ENCODE peak calls at places on chromosomes 7 and 10, in four cellular contexts. W is astrocyte of the spinal cord, J is lower lobe of right lung, G is epithelial cell of esophagus. F is an unnamed sample.
A peak's percentile ranks its signal among the peaks of the same experiment; 100 is the strongest.

GRCh38 chr10:23157239-23157661 is 34.9 kb upstream of the PTF1A start:
- DNase-seq in W (no peak), J (no peak), G (no peak), F (peak; percentile 27)

GRCh38 chr7:40763319-40764287 is 628.8 kb downstream of the SUGCT start:
- DNase-seq in W (peak; percentile 46), J (no peak), G (peak; percentile 7), F (no peak)

GRCh38 chr7:76396039-76396732 is 13.3 kb downstream of the SSC4D start:
- DNase-seq in W (no peak), J (no peak), G (no peak), F (no peak)

GRCh38 chr10:96268341-96268909 is 2.9 kb downstream of the BLNK start:
- DNase-seq in W (no peak), J (no peak), G (no peak), F (no peak)

GRCh38 chr10:131921191-131921590 is 20.4 kb downstream of the PPP2R2D start:
- DNase-seq in W (no peak), J (no peak), G (peak; percentile 87), F (peak; percentile 55)

GRCh38 chr10:95395947-95396449 is 105.2 kb upstream of the PDLIM1 start:
- DNase-seq in W (no peak), J (peak; percentile 72), G (no peak), F (no peak)

GRCh38 chr10:91887075-91887899 is 22.0 kb downstream of the FGFBP3 start:
- DNase-seq in W (peak; percentile 51), J (no peak), G (no peak), F (peak; percentile 54)

GRCh38 chr10:48548531-48549135 is 56.2 kb downstream of the ARHGAP22 start:
- DNase-seq in W (no peak), J (no peak), G (no peak), F (no peak)

GRCh38 chr7:23628370-23628769 is 31.2 kb downstream of the CCDC126 start:
- DNase-seq in W (no peak), J (no peak), G (no peak), F (no peak)

GRCh38 chr7:44379366-44380178 is 54.2 kb upstream of the CAMK2B start:
- DNase-seq in W (no peak), J (no peak), G (peak; percentile 34), F (no peak)

GRCh38 chr7:115975766-115976165 is 54.8 kb downstream of the TFEC start:
- DNase-seq in W (no peak), J (no peak), G (no peak), F (no peak)

GRCh38 chr7:418636-419280 is 100.9 kb downstream of the PDGFA start:
- DNase-seq in W (no peak), J (peak; percentile 36), G (no peak), F (no peak)

GRCh38 chr10:99854860-99855259 is 72.4 kb downstream of the ABCC2 start:
- DNase-seq in W (peak; percentile 85), J (no peak), G (peak; percentile 55), F (no peak)

GRCh38 chr10:29440981-29441380 is 152.1 kb downstream of the LYZL1 start:
- DNase-seq in W (no peak), J (no peak), G (no peak), F (no peak)

GRCh38 chr7:77282897-77283296 is 83.3 kb upstream of the FGL2 start:
- DNase-seq in W (no peak), J (no peak), G (no peak), F (no peak)

GRCh38 chr10:132987671-132988571 is 45.6 kb upstream of the CFAP46 start:
- DNase-seq in W (peak; percentile 69), J (peak; percentile 40), G (no peak), F (no peak)

DNA sequence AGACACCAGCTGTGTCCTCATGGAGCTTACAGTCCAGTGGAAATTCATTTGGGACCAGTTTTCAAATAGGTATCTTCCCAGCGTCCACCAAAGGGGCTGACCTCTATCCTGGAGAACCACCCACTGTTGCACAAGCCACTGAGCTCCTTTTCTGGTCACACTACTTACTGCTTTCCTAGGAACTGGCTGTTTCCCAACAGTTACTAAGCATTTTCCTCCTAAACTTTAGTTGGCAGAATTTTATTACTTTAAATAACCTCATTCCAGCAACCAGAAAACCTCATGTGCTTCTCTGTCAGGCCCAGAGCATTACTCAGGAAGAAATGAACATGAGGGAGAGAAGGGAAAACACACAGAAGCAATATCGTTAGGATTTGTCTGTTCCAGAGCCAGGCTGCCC is 183.1 kb downstream of the GPAM start:
- DNase-seq in W (no peak), J (no peak), G (no peak), F (no peak)
- TF ChIP-seq CTCF in W (no peak), J (no peak), G (no peak), F (no peak)

GRCh38 chr7:156650042-156650441 is 9.5 kb downstream of the RNF32 start:
- DNase-seq in W (no peak), J (no peak), G (peak; percentile 29), F (no peak)
- TF ChIP-seq CTCF in W (peak; percentile 52), J (peak; percentile 31), G (peak; percentile 6), F (peak; percentile 51)

DNA sequence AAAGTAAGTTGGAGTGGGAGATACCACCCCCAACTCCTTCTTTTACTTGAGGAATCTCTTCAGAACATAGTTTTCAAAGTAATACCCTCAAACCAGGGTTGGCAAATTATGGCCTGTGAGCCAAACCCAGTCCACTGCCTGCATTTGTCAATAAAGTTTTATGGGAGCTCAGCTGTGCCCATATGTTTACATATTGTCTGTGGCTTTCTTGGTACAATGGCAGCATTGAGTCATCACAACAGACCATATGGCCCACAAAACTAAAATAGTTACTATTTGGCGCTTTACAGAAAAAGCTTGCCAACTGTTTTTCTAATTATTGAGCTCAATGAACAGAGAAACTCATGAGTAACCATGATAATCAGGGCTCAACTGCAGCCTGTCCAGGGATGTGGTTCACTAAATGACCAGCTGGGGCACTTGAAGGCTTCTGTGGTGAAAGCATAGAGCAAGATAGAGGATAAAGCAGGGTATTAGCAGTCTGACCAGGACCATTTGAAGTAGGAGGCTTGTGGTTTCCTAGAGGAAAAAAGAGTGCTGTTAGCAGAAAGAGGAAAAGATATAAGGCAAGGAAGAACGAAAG is 196.0 kb upstream of the GRB10 start:
- DNase-seq in W (peak; percentile 62), J (no peak), G (no peak), F (no peak)
- TF ChIP-seq CTCF in W (peak; percentile 30), J (no peak), G (no peak), F (no peak)

GRCh38 chr10:60042262-60042661 is 135.9 kb upstream of the CCDC6 start:
- DNase-seq in W (no peak), J (no peak), G (no peak), F (no peak)

GRCh38 chr10:60042959-60043358 is 136.6 kb upstream of the CCDC6 start:
- DNase-seq in W (no peak), J (no peak), G (no peak), F (no peak)

GRCh38 chr10:60044221-60044620 is 137.9 kb upstream of the CCDC6 start:
- DNase-seq in W (peak; percentile 13), J (no peak), G (no peak), F (no peak)

GRCh38 chr10:60043561-60043960 is 137.2 kb upstream of the CCDC6 start:
- DNase-seq in W (no peak), J (no peak), G (no peak), F (no peak)

GRCh38 chr10:60048146-60048545 is 141.8 kb upstream of the CCDC6 start:
- DNase-seq in W (peak; percentile 15), J (no peak), G (peak; percentile 52), F (no peak)
- TF ChIP-seq CTCF in W (peak; percentile 29), J (peak; percentile 20), G (peak; percentile 52), F (no peak)

DNA sequence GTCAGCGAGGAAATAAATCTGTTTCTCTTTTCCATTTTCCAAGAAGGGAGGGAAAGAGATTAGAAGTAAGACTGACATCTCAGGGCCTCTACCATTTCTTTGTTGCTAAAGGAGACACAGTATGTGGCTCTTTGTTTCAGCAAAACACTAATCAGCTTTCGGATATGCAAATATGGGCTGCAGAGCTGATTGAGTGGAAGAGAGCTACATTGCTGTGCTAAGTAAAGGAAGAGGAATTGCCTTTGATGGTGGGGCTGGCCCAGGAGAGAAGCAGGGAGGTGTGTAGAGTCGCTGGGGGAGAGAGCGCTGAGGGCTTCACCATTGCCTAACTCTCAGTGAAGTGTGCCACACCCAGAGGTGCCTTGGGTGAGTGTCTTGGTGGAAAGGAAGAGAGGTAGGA is 284.8 kb downstream of the SDK1 start:
- DNase-seq in W (no peak), J (no peak), G (no peak), F (no peak)
- TF ChIP-seq CTCF in W (no peak), J (no peak), G (no peak), F (no peak)

DNA sequence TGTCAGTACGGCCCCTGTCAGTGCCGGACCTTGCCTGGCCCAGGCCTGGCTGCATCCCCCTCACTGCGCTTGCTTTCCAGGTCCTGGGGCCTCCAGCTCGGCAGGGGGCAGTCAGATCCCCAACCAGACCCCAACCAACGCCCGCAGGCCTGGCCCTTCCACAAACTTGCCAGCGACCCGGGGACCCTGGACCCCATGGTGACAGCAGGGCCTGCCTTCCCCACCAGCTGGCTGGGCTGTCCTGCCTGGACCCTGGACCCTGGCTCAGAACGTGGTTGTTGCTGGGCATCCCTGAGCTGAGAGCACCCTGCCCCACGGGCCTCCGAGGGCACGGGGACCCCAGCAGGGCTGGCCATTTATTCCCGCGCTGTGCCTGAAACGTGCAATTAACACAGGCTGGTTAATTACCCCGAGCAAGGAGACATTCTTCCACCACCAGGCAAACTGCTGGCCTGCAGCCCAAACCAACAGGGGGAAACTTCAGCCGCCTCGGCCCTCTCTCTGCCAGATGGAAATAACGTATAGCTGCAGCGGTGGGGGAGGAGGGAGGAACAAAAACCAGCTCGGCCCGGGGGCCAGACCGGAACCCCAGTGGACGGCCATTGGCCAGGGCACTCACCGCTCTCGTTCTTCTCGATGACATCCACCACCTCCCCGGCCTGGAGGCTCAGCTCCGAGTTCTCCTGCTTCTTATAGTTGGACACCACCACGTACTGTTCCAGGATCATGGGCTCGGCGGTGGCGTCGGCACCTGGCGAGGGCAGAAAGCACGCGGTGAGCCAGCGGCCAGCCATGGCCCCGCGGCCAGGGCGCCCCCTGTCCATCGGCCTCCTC is 167.1 kb downstream of the NEURL1 start:
- DNase-seq in W (peak; percentile 71), J (peak; percentile 59), G (no peak), F (peak; percentile 68)
- TF ChIP-seq CTCF in W (no peak), J (no peak), G (no peak), F (peak; percentile 4)

GRCh38 chr7:74203157-74203556 is 6.6 kb upstream of the LAT2 start:
- DNase-seq in W (peak; percentile 58), J (no peak), G (peak; percentile 66), F (no peak)
- TF ChIP-seq CTCF in W (peak; percentile 63), J (peak; percentile 38), G (peak; percentile 72), F (peak; percentile 35)

DNA sequence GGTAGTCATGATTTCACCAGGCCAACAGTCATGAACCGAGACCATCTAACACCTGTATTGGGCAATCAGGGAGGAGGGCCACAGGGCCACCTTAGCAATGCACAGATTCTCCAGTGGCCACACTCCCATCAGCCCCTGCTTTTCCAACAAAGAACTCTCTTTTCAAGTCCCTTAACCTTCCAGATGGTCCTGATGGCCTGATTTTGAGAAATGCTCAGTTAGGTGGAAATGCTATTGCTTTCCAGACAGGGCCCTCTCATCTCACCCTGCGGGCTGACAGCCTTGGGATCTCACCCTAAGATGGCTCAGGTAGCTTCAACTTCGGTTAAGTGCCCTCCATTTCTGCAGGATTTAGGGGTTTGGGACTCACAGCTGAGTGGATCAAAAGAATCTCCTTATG is 131.9 kb upstream of the PRR15 start:
- DNase-seq in W (no peak), J (no peak), G (no peak), F (no peak)
- TF ChIP-seq CTCF in W (no peak), J (no peak), G (no peak), F (no peak)

DNA sequence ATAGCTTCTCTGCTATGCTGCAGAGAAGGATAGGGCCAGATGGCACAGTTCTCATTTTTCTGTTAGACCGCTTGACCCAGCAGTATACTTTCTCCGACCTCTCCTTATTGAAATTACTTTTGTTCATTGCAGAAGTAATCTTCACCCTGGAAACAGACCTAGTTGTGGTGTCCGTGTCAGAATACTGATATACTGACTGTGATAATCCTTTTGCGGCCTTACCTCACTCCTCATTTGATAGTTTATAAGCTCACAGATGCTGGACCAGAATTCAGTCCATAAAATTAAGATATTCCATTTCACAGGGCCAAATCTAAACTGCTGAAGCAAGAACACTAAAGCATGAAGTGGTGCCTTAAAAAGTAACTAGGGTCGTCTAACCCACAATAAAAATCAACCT is 260.6 kb upstream of the DKK1 start:
- DNase-seq in W (no peak), J (no peak), G (no peak), F (no peak)
- TF ChIP-seq CTCF in W (no peak), J (no peak), G (no peak), F (no peak)